ENCODE peak calls at places on chromosomes 11 and 22, in nine cellular contexts. K, C, Z, U, O, Y, W, T and V are unnamed samples.

GRCh38 chr11:36684840-36685800 is 87.1 kb upstream of the RAG2 start:
- DNase-seq in K (no peak), C (no peak), Z (peak; percentile 60), U (no peak), O (no peak), Y (no peak), W (no peak), T (no peak), V (no peak)

GRCh38 chr11:61629082-61629481 is 48.2 kb upstream of the SYT7 start:
- DNase-seq in K (no peak), C (no peak), Z (no peak), U (no peak), O (no peak), Y (no peak), W (no peak), T (no peak), V (no peak)

GRCh38 chr11:17954395-17955252 is 58.2 kb downstream of the SERGEF start:
- DNase-seq in K (peak; percentile 24), C (no peak), Z (no peak), U (no peak), O (no peak), Y (no peak), W (no peak), T (peak; percentile 52), V (no peak)

GRCh38 chr11:35927730-35928129 is 16.1 kb upstream of the LDLRAD3 start:
- DNase-seq in K (peak; percentile 32), C (peak; percentile 78), Z (no peak), U (peak; percentile 46), O (no peak), Y (peak; percentile 34), W (peak; percentile 58), T (peak; percentile 94), V (no peak)

GRCh38 chr11:57224537-57224936 is 12.5 kb downstream of the APLNR start:
- DNase-seq in K (no peak), C (no peak), Z (no peak), U (no peak), O (no peak), Y (peak; percentile 26), W (no peak), T (no peak), V (no peak)

GRCh38 chr11:15111215-15111614 is 3.5 kb upstream of the INSC start:
- DNase-seq in K (no peak), C (no peak), Z (no peak), U (no peak), O (no peak), Y (no peak), W (no peak), T (no peak), V (no peak)

GRCh38 chr11:15128621-15129020 is 13.9 kb downstream of the INSC start:
- DNase-seq in K (no peak), C (no peak), Z (no peak), U (no peak), O (no peak), Y (no peak), W (no peak), T (no peak), V (no peak)

GRCh38 chr11:45513806-45514340 is 151.5 kb downstream of the CHST1 start:
- DNase-seq in K (no peak), C (no peak), Z (no peak), U (no peak), O (no peak), Y (no peak), W (no peak), T (no peak), V (no peak)

DNA sequence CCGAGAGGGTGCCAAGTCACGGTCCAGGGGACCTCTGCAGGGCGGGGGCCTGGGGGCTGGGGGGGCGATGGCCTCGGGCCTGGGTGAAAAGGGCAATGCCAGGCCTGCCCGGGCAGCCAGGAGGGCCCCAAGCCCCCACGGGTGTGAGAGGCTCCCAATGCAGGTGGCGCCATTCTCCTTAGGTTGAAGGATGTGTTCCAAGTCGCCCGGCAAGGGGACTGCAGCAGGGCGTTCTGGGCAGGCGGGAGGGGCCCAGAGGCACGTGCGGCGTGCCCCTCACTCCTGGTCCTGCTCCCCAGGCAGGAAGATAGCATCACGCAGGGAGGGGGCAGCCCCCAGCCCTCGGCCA is 730 bp upstream of the TNNI2 start:
- DNase-seq in K (no peak), C (no peak), Z (no peak), U (no peak), O (no peak), Y (no peak), W (no peak), T (no peak), V (no peak)
- H3K4me1 ChIP-seq in K (peaks cover 29% of the 10 kb centered on the region), C (peaks cover 1% of the 10 kb centered on the region), Z (no peaks in the 10 kb centered on the region), U (peaks cover 5% of the 10 kb centered on the region), O (peaks cover 12% of the 10 kb centered on the region), Y (peaks cover 20% of the 10 kb centered on the region), W (peaks cover 32% of the 10 kb centered on the region), T (peaks cover 11% of the 10 kb centered on the region), V (peaks cover 27% of the 10 kb centered on the region)

DNA sequence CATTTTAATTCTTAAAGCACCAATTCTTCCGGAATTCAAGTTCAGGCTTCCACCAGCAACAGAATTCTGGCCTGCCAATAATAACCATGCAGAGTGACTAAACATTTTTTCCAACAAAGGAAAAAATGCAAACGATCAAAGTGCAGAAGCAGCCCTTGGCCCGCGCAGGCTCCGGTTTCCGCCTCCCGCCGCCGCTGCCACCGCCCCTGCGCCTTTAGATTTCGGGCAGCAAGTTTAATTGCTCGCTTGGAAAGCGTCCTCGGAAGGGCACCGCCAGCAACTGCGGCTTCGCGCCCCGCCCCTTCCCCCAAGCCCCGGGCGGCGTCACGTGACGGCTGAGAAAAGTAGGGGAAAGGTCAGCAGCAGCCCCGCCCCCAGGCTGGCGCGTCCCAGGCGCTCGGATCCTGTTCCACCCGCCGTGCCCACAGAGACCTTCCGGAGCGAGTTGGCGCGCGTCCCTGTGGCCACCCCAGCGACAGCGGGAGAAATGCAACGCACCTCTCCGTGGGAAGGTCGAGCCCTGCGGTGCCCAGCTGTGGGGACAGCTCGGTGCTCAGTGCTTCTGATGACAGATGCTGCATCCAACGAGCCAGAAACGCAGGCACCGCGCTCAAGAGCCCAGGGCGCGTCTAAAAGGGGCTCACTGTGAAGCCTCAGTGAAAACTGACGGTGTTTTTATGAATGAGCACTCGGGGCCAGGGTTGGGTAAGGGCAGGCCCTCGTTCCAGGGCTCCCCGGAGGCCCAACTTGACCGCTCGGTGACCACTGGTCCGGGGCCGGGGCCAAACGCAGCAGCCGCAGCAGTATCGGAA is 2.5 kb downstream of the CPT1A start:
- DNase-seq in K (peak; percentile 92), C (peak; percentile 92), Z (peak; percentile 97), U (peak; percentile 98), O (peak; percentile 89), Y (peak; percentile 94), W (peak; percentile 97), T (peak; percentile 98), V (peak; percentile 90)
- H3K4me1 ChIP-seq in K (peaks cover 50% of the 10 kb centered on the region), C (peaks cover 19% of the 10 kb centered on the region), Z (peaks cover 19% of the 10 kb centered on the region), U (peaks cover 63% of the 10 kb centered on the region), O (peaks cover 12% of the 10 kb centered on the region), Y (peaks cover 34% of the 10 kb centered on the region), W (peaks cover 31% of the 10 kb centered on the region), T (peaks cover 43% of the 10 kb centered on the region), V (peaks cover 67% of the 10 kb centered on the region)

DNA sequence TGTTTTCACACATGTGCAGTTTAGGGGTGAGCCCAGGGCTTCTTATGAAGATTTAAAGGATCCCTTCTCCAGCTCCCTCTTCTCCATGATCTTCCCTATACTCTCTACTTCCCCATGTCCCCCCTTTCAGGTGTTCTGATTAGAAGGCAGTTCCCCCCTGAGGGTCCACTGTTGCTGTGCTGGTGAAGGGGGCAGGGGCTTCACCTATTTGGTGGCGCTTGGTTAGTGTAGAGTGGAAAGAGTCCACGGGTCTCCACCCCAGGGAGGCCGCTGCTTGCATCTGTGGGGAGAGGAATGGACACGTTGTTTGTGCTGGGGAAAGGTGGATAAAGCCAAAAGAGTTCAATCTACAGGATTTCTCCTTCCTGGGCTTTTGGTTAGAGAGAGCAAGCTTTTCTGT is 49.3 kb downstream of the BCR start:
- DNase-seq in K (no peak), C (no peak), Z (no peak), U (no peak), O (no peak), Y (no peak), W (no peak), T (no peak), V (no peak)
- H3K4me1 ChIP-seq in K (peaks cover 34% of the 10 kb centered on the region), C (no peaks in the 10 kb centered on the region), Z (no peaks in the 10 kb centered on the region), U (peaks cover 31% of the 10 kb centered on the region), O (peaks cover 23% of the 10 kb centered on the region), Y (peaks cover 22% of the 10 kb centered on the region), W (no peaks in the 10 kb centered on the region), T (peaks cover 21% of the 10 kb centered on the region), V (peaks cover 13% of the 10 kb centered on the region)

GRCh38 chr22:36327922-36328551 is 59.7 kb downstream of the MYH9 start:
- DNase-seq in K (no peak), C (no peak), Z (no peak), U (no peak), O (no peak), Y (no peak), W (no peak), T (no peak), V (no peak)
- H3K4me1 ChIP-seq in K (peaks cover 85% of the 10 kb centered on the region), C (peaks cover 50% of the 10 kb centered on the region), Z (peaks cover 35% of the 10 kb centered on the region), U (peaks cover 97% of the 10 kb centered on the region), O (peaks cover 43% of the 10 kb centered on the region), Y (peaks cover 85% of the 10 kb centered on the region), W (peaks cover 57% of the 10 kb centered on the region), T (peaks cover 92% of the 10 kb centered on the region), V (peaks cover 47% of the 10 kb centered on the region)

DNA sequence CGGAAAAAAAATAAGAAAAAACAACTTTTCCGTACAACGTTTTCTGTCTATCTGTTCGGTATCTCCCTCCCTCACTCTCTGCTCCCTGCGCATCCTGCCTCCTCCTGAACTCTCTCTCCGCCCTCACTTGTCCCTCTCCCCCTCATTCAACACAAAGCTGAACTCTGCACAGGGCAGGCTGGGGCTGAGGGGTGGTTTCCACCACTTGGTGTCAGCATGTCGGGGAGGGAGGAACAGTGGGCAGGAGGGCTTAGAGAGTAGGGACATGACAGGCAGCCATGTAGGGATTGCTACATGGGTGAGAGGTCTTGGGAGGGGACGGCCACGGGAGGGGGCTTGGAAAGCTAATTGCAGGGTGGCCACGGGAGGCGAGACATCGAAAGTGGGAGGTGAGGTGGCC is 17.6 kb downstream of the SLC22A12 start:
- DNase-seq in K (no peak), C (no peak), Z (no peak), U (no peak), O (no peak), Y (no peak), W (no peak), T (no peak), V (no peak)
- H3K4me1 ChIP-seq in K (no peaks in the 10 kb centered on the region), C (peaks cover 8% of the 10 kb centered on the region), Z (no peaks in the 10 kb centered on the region), U (no peaks in the 10 kb centered on the region), O (peaks cover 11% of the 10 kb centered on the region), Y (no peaks in the 10 kb centered on the region), W (no peaks in the 10 kb centered on the region), T (no peaks in the 10 kb centered on the region), V (peaks cover 4% of the 10 kb centered on the region)

DNA sequence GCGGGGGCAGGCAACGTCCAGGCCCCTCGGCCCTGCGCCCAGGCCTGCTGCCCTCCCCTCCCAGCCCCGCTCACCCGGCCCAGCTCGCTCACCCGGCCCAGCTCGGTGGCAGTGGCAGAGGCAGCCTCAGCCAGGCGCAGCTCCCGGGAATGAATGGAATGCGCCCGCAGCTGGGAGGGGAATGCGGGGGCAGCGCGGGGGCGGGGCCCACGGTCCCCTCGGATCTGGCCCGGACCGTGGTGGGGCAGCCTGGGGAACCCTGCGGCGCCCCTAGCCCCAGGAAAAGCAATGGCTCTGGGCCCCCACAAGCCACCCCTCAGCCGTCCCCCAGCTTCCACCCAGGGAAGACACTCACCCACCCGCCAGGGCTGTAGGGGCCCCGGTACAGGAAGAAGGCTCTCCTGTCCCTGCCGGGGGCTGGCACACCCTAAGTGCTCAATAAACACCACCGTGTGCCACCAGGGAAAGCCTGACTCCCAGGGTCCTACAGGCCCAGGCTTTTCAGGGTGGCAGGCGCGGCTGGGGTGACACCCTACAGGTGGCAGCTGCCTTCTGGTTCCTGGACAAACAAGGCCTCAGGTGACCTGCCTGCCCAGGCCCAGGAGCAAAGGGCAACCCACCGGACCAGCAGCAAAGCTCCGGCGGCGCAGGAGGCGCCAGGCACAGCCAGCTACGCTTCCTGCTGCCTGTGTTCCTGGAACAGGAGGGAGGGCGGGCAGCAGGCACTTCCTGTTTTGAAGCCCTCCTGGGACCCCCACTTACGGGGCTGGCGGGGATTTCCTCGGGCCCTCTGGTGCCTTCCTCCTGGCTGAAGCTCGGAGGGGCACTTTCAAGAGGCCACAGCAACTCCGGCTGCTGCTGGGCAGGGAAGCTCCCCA is 13.8 kb downstream of the PLXNB2 start:
- DNase-seq in K (peak; percentile 69), C (no peak), Z (no peak), U (peak; percentile 94), O (peak; percentile 84), Y (no peak), W (peak; percentile 68), T (no peak), V (no peak)
- H3K4me1 ChIP-seq in K (peaks cover 78% of the 10 kb centered on the region), C (peaks cover 30% of the 10 kb centered on the region), Z (no peaks in the 10 kb centered on the region), U (peaks cover 90% of the 10 kb centered on the region), O (peaks cover 31% of the 10 kb centered on the region), Y (peaks cover 48% of the 10 kb centered on the region), W (peaks cover 18% of the 10 kb centered on the region), T (peaks cover 9% of the 10 kb centered on the region), V (no peaks in the 10 kb centered on the region)